ENCODE peak calls at places on chromosomes 6 and 20, in eight cellular contexts. X is heart right ventricle, R is lung, D is HCT116, V is psoas muscle, M is mammary epithelial cell, L is body of pancreas, P is dorsolateral prefrontal cortex. U is an unnamed sample.
A peak's percentile ranks its signal among the peaks of the same experiment; 100 is the strongest.

GRCh38 chr6:27518881-27519795 is 46.2 kb upstream of the ZNF184 start:
- DNase-seq in X (peak; percentile 43), R (peak; percentile 60), D (peak; percentile 92), V (peak; percentile 45), M (peak; percentile 86), L (peak; percentile 65), P (peak; percentile 58), U (peak; percentile 66)

GRCh38 chr20:49115565-49115964 is 69.5 kb downstream of the CSE1L start:
- DNase-seq in X (no peak), R (no peak), D (no peak), V (no peak), M (no peak), L (no peak), P (no peak), U (no peak)

GRCh38 chr6:123415844-123416468 is 220.8 kb downstream of the TRDN start:
- DNase-seq in X (no peak), R (peak; percentile 43), D (peak; percentile 50), V (no peak), M (peak; percentile 23), L (peak; percentile 58), P (peak; percentile 49), U (peak; percentile 60)

GRCh38 chr6:111356551-111356950 is 126.5 kb downstream of the REV3L start:
- DNase-seq in X (no peak), R (no peak), D (no peak), V (no peak), M (no peak), L (no peak), P (no peak), U (no peak)

GRCh38 chr6:125229080-125229479 is 72.7 kb downstream of the HDDC2 start:
- DNase-seq in X (no peak), R (no peak), D (no peak), V (no peak), M (no peak), L (no peak), P (no peak), U (no peak)

GRCh38 chr6:111980168-111980567 is 73.7 kb upstream of the CCN6 start:
- DNase-seq in X (no peak), R (no peak), D (no peak), V (no peak), M (no peak), L (no peak), P (no peak), U (peak; percentile 39)

GRCh38 chr6:75819776-75820487 is 70.9 kb downstream of the MYO6 start:
- DNase-seq in X (no peak), R (peak; percentile 54), D (no peak), V (no peak), M (no peak), L (no peak), P (no peak), U (no peak)

GRCh38 chr6:113328886-113329381 is 528.2 kb upstream of the MARCKS start:
- DNase-seq in X (no peak), R (peak; percentile 51), D (no peak), V (no peak), M (peak; percentile 44), L (no peak), P (no peak), U (no peak)

DNA sequence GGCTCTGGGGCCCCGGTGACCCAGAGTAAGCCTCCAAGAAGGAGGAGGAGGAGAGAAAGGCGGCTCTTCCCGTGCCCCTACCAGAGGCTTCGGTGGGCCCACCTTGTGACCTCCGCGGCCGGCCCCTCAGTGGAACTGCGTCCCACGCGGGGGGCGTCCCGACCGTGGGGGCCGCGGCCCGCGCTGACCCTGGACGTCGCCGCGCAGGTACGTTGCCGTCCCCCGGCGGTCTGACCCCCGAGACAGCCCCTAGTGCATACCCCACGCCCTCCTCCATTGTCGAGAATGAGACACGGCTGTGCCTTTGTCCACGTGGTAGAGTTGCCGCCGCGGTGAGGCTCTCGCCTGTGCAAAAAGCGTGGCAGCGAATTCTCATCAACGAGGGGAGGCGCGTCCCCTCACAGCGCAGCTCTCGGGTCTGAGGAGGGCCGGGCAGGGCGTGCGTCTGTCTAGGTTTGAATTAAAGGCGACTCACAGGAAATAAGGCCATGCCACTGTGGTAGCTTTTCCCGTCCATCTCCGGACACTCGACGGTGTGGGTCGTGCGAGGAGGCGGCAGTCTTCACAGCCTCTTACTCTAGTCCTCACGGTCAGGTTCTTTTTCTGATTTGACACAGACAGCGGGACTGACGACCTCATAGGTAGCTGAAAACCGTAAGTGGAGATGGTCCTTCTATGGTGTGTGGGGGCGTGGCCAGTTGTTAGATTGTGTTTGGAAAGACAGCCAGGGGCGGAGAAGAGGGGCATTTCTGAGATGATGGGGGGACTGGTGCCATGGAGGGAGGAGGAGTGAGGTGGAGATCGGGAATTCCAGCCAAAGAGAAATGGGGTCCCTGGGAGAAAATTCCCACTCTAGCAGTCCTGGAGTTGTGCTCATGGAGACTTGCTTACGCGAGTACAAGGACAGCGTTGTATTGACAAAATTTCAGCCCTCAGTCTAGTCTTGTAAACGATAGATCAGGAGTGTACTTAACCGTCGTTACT is 556 bp downstream of the NXT1 start:
- DNase-seq in X (no peak), R (peak; percentile 58), D (peak; percentile 47), V (peak; percentile 44), M (peak; percentile 67), L (peak; percentile 35), P (peak; percentile 67), U (peak; percentile 75)
- TF ChIP-seq CTCF in X (no peak), R (no peak), D (no peak), V (no peak), M (no peak), L (peak; percentile 7), P (no peak), U (no peak)

GRCh38 chr6:139764498-139764986 is 390.1 kb upstream of the CITED2 start:
- DNase-seq in X (no peak), R (no peak), D (peak; percentile 83), V (peak; percentile 54), M (peak; percentile 86), L (no peak), P (no peak), U (peak; percentile 38)
- H3K27ac ChIP-seq in X (peak overlapping the region; percentile 83), R (peak overlapping the region; percentile 83), D (peak overlapping the region; percentile 41), V (peak overlapping the region; percentile 96), M (peak overlapping the region; percentile 64), L (no peak overlapping the region), P (peak overlapping the region; percentile 39), U (peak overlapping the region; percentile 77)

DNA sequence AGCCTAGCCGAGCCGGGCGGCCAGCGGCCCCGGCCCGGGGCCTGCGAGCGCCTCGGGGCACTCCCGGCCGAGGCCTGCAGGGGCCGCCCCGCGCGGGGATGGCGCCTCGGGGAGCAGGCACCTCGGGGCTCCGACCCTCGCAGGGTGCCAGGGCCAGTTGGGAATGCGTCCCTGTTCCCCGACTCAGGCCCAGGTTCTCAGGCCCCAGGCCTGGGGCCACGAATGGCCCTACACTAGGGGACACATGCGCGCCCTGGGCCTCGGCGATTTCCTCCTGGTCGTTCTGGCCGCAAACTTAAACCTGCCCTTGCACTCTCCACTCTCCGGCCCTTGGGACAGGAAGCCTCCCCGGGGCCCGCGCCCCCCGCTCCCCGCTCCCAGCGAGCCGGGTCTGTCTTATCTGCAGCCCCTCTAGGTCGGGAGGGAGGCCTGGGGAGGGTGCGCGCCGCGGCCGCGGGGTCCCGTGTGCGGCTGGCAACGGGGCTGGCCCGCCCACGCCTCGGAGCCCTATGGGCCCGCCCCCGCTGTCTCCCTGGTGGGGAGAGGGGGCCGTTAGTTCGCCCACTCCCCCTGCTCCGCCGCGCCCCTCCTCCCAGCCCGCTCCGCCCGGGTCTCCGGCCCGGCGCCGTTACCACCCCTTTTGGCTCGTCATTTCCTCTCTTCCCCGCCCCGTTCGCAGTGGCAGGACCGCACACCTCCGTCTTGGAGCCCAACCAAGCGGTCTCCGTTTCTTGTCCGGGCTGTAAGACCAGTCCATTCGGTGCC is 611 bp downstream of the NFYA start:
- DNase-seq in X (peak; percentile 87), R (peak; percentile 87), D (peak; percentile 47), V (peak; percentile 86), M (peak; percentile 71), L (peak; percentile 90), P (peak; percentile 81), U (peak; percentile 91)
- TF ChIP-seq CTCF in X (no peak), R (no peak), D (peak; percentile 12), V (peak; percentile 43), M (no peak), L (peak; percentile 43), P (peak; percentile 1), U (peak; percentile 25)

GRCh38 chr20:53883098-53883762 is 187.2 kb downstream of the BCAS1 start:
- DNase-seq in X (no peak), R (no peak), D (no peak), V (no peak), M (peak; percentile 71), L (no peak), P (no peak), U (no peak)
- H3K27ac ChIP-seq in X (no peak overlapping the region), R (no peak overlapping the region), D (peak overlapping the region; percentile 17), V (no peak overlapping the region), M (no peak overlapping the region), L (no peak overlapping the region), P (no peak overlapping the region), U (no peak overlapping the region)

DNA sequence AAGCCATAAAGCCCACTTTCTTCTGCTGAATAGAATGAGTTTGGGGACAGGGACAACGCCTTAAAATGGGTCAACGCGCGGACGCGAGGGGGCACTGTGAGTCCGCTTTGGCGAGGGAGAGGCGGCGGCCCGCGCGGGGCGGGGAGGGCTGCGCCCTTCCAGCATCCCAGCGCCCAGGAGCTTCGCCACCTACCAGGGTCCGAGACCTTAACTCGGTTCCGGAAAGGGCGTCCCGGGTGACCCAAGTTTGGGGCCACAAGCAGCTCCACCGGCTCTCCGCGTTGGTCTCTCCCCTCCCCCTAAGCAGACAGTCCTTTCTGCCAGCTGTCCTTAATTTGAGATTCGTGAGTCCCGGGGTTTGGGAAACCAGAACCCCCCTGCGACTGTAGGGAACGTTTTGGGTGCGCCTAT is 1.8 kb upstream of the SAMD5 start:
- DNase-seq in X (peak; percentile 79), R (peak; percentile 69), D (no peak), V (peak; percentile 70), M (peak; percentile 39), L (peak; percentile 60), P (peak; percentile 73), U (peak; percentile 82)
- TF ChIP-seq CTCF in X (peak; percentile 89), R (peak; percentile 56), D (peak; percentile 86), V (peak; percentile 86), M (peak; percentile 56), L (peak; percentile 70), P (peak; percentile 73), U (peak; percentile 78)

GRCh38 chr20:25051386-25052155 is 6.4 kb downstream of the ACSS1 start:
- DNase-seq in X (no peak), R (no peak), D (no peak), V (no peak), M (no peak), L (no peak), P (no peak), U (peak; percentile 17)

GRCh38 chr20:25052255-25053206 is 5.4 kb downstream of the ACSS1 start:
- DNase-seq in X (no peak), R (no peak), D (no peak), V (no peak), M (no peak), L (no peak), P (no peak), U (peak; percentile 26)

GRCh38 chr20:25050082-25050481 is 7.9 kb downstream of the ACSS1 start:
- DNase-seq in X (no peak), R (no peak), D (no peak), V (no peak), M (no peak), L (no peak), P (no peak), U (no peak)

GRCh38 chr20:25049261-25050060 is 8.5 kb downstream of the ACSS1 start:
- DNase-seq in X (no peak), R (no peak), D (no peak), V (no peak), M (no peak), L (no peak), P (no peak), U (peak; percentile 4)

GRCh38 chr20:25050501-25051350 is 7.2 kb downstream of the ACSS1 start:
- DNase-seq in X (no peak), R (no peak), D (no peak), V (no peak), M (no peak), L (no peak), P (no peak), U (peak; percentile 9)
- H3K27ac ChIP-seq in X (peak overlapping the region; percentile 98), R (peak overlapping the region; percentile 63), D (no peak overlapping the region), V (peak overlapping the region; percentile 83), M (no peak overlapping the region), L (peak overlapping the region; percentile 20), P (peak overlapping the region; percentile 45), U (no peak overlapping the region)